ENCODE peak calls at places on chromosomes 5 and 9, in five cellular contexts. One of them, this sample, is unnamed.

GRCh38 chr5:168946363-168946762 is 354.6 kb downstream of the SLIT3 start:
- DNase-seq in NCI-H2081: no peak
- DNase-seq in iPS DF 19.7: no peak
- DNase-seq in stomach: no peak
- DNase-seq in stimulated activated CD4-positive, alpha-beta T cell treated with anti-CD3 and anti-CD28 coated beads, Interleukin-2, amount 100 ng/mL, for 48 hours: no peak
- DNase-seq in this sample: peak; percentile 6

GRCh38 chr9:21455320-21455719 is 15.1 kb downstream of the IFNA1 start:
- DNase-seq in stomach: no peak
- DNase-seq in stimulated activated CD4-positive, alpha-beta T cell treated with anti-CD3 and anti-CD28 coated beads, Interleukin-2, amount 100 ng/mL, for 48 hours: no peak
- DNase-seq in iPS DF 19.7: no peak
- DNase-seq in NCI-H2081: peak; percentile 4
- DNase-seq in this sample: no peak

GRCh38 chr5:61582421-61582820 is 250.4 kb downstream of the ZSWIM6 start:
- DNase-seq in iPS DF 19.7: no peak
- DNase-seq in stomach: no peak
- DNase-seq in NCI-H2081: no peak
- DNase-seq in stimulated activated CD4-positive, alpha-beta T cell treated with anti-CD3 and anti-CD28 coated beads, Interleukin-2, amount 100 ng/mL, for 48 hours: no peak
- DNase-seq in this sample: no peak

GRCh38 chr9:128004011-128004604 is 23.3 kb upstream of the EEIG1 start:
- DNase-seq in stimulated activated CD4-positive, alpha-beta T cell treated with anti-CD3 and anti-CD28 coated beads, Interleukin-2, amount 100 ng/mL, for 48 hours: no peak
- DNase-seq in iPS DF 19.7: no peak
- DNase-seq in NCI-H2081: no peak
- DNase-seq in stomach: no peak
- DNase-seq in this sample: no peak

GRCh38 chr5:34487202-34487879 is 168.8 kb upstream of the RAI14 start:
- DNase-seq in stimulated activated CD4-positive, alpha-beta T cell treated with anti-CD3 and anti-CD28 coated beads, Interleukin-2, amount 100 ng/mL, for 48 hours: no peak
- DNase-seq in NCI-H2081: no peak
- DNase-seq in stomach: peak; percentile 64
- DNase-seq in iPS DF 19.7: no peak
- DNase-seq in this sample: no peak

GRCh38 chr9:93577045-93577939 is 908 bp downstream of the PHF2 start:
- DNase-seq in stomach: peak; percentile 31
- DNase-seq in NCI-H2081: no peak
- DNase-seq in stimulated activated CD4-positive, alpha-beta T cell treated with anti-CD3 and anti-CD28 coated beads, Interleukin-2, amount 100 ng/mL, for 48 hours: no peak
- DNase-seq in iPS DF 19.7: no peak
- DNase-seq in this sample: peak; percentile 37

GRCh38 chr5:59721741-59722140 is 171.8 kb downstream of the PDE4D start:
- DNase-seq in stomach: no peak
- DNase-seq in stimulated activated CD4-positive, alpha-beta T cell treated with anti-CD3 and anti-CD28 coated beads, Interleukin-2, amount 100 ng/mL, for 48 hours: no peak
- DNase-seq in NCI-H2081: no peak
- DNase-seq in iPS DF 19.7: no peak
- DNase-seq in this sample: no peak

GRCh38 chr9:118305371-118305770 is 601.2 kb downstream of the TLR4 start:
- DNase-seq in stomach: no peak
- DNase-seq in iPS DF 19.7: no peak
- DNase-seq in stimulated activated CD4-positive, alpha-beta T cell treated with anti-CD3 and anti-CD28 coated beads, Interleukin-2, amount 100 ng/mL, for 48 hours: no peak
- DNase-seq in NCI-H2081: no peak
- DNase-seq in this sample: no peak

GRCh38 chr5:59358005-59358404 is 535.5 kb downstream of the PDE4D start:
- DNase-seq in NCI-H2081: no peak
- DNase-seq in stomach: no peak
- DNase-seq in stimulated activated CD4-positive, alpha-beta T cell treated with anti-CD3 and anti-CD28 coated beads, Interleukin-2, amount 100 ng/mL, for 48 hours: no peak
- DNase-seq in iPS DF 19.7: no peak
- DNase-seq in this sample: no peak

GRCh38 chr5:150485770-150486401 is 22.0 kb upstream of the NDST1 start:
- DNase-seq in iPS DF 19.7: no peak
- DNase-seq in stimulated activated CD4-positive, alpha-beta T cell treated with anti-CD3 and anti-CD28 coated beads, Interleukin-2, amount 100 ng/mL, for 48 hours: peak; percentile 5
- DNase-seq in NCI-H2081: no peak
- DNase-seq in stomach: peak; percentile 47
- DNase-seq in this sample: peak; percentile 47

GRCh38 chr5:1476181-1476966 is 31.1 kb upstream of the SLC6A3 start:
- DNase-seq in iPS DF 19.7: no peak
- DNase-seq in NCI-H2081: no peak
- DNase-seq in stomach: no peak
- DNase-seq in stimulated activated CD4-positive, alpha-beta T cell treated with anti-CD3 and anti-CD28 coated beads, Interleukin-2, amount 100 ng/mL, for 48 hours: no peak
- DNase-seq in this sample: no peak

GRCh38 chr5:156584856-156585255 is 257.9 kb downstream of the SGCD start:
- DNase-seq in stimulated activated CD4-positive, alpha-beta T cell treated with anti-CD3 and anti-CD28 coated beads, Interleukin-2, amount 100 ng/mL, for 48 hours: no peak
- DNase-seq in iPS DF 19.7: no peak
- DNase-seq in NCI-H2081: peak; percentile 72
- DNase-seq in stomach: no peak
- DNase-seq in this sample: no peak

This sample was measured in stimulated activated naive CD8-positive, alpha-beta T cell treated with anti-CD3 and anti-CD28 coated beads, Interleukin-15, Interleukin-2, amounts not matched to agents 100 U/mL and 50 U/mL, for 24 hours.